ENCODE peak calls at places on chromosomes 13 and 19, in nine cellular contexts. One of them, this sample, is unnamed.

GRCh38 chr13:24161010-24161775 is 673 bp downstream of the SPATA13 start:
- DNase-seq in heart left ventricle: no peak
- DNase-seq in cardiac fibroblast: no peak
- DNase-seq in epithelial cell of esophagus: no peak
- DNase-seq in dorsolateral prefrontal cortex: no peak
- DNase-seq in astrocyte: no peak
- DNase-seq in CD8-positive, alpha-beta T cell: peak; percentile 40
- DNase-seq in brain microvascular endothelial cell: no peak
- DNase-seq in AG10803: no peak
- DNase-seq in this sample: peak; percentile 88

GRCh38 chr13:50589139-50589538 is 254.4 kb downstream of the DLEU7 start:
- DNase-seq in heart left ventricle: no peak
- DNase-seq in cardiac fibroblast: peak; percentile 69
- DNase-seq in epithelial cell of esophagus: peak; percentile 82
- DNase-seq in dorsolateral prefrontal cortex: no peak
- DNase-seq in astrocyte: peak; percentile 98
- DNase-seq in CD8-positive, alpha-beta T cell: no peak
- DNase-seq in brain microvascular endothelial cell: peak; percentile 94
- DNase-seq in AG10803: peak; percentile 93
- DNase-seq in this sample: no peak

GRCh38 chr13:40252241-40252640 is 414.2 kb downstream of the FOXO1 start:
- DNase-seq in heart left ventricle: no peak
- DNase-seq in cardiac fibroblast: no peak
- DNase-seq in epithelial cell of esophagus: peak; percentile 80
- DNase-seq in dorsolateral prefrontal cortex: no peak
- DNase-seq in astrocyte: no peak
- DNase-seq in CD8-positive, alpha-beta T cell: no peak
- DNase-seq in brain microvascular endothelial cell: no peak
- DNase-seq in AG10803: no peak
- DNase-seq in this sample: no peak

GRCh38 chr19:15869873-15870272 is 28.0 kb downstream of the CYP4F2 start:
- DNase-seq in heart left ventricle: no peak
- DNase-seq in cardiac fibroblast: no peak
- DNase-seq in epithelial cell of esophagus: no peak
- DNase-seq in dorsolateral prefrontal cortex: no peak
- DNase-seq in astrocyte: no peak
- DNase-seq in CD8-positive, alpha-beta T cell: no peak
- DNase-seq in brain microvascular endothelial cell: no peak
- DNase-seq in AG10803: no peak
- DNase-seq in this sample: no peak

GRCh38 chr13:95440441-95441088 is 112.0 kb upstream of the CLDN10 start:
- DNase-seq in heart left ventricle: no peak
- DNase-seq in cardiac fibroblast: peak; percentile 65
- DNase-seq in epithelial cell of esophagus: no peak
- DNase-seq in dorsolateral prefrontal cortex: no peak
- DNase-seq in astrocyte: no peak
- DNase-seq in CD8-positive, alpha-beta T cell: no peak
- DNase-seq in brain microvascular endothelial cell: no peak
- DNase-seq in AG10803: no peak
- DNase-seq in this sample: no peak

GRCh38 chr13:48818495-48818961 is 157.2 kb upstream of the FNDC3A start:
- DNase-seq in heart left ventricle: no peak
- DNase-seq in cardiac fibroblast: peak; percentile 85
- DNase-seq in epithelial cell of esophagus: peak; percentile 83
- DNase-seq in dorsolateral prefrontal cortex: no peak
- DNase-seq in astrocyte: peak; percentile 96
- DNase-seq in CD8-positive, alpha-beta T cell: no peak
- DNase-seq in brain microvascular endothelial cell: peak; percentile 72
- DNase-seq in AG10803: peak; percentile 95
- DNase-seq in this sample: no peak

GRCh38 chr13:75505966-75506365 is 24.0 kb upstream of the TBC1D4 start:
- DNase-seq in heart left ventricle: no peak
- DNase-seq in cardiac fibroblast: no peak
- DNase-seq in epithelial cell of esophagus: no peak
- DNase-seq in dorsolateral prefrontal cortex: no peak
- DNase-seq in astrocyte: no peak
- DNase-seq in CD8-positive, alpha-beta T cell: no peak
- DNase-seq in brain microvascular endothelial cell: no peak
- DNase-seq in AG10803: no peak
- DNase-seq in this sample: no peak

GRCh38 chr19:18856385-18857126 is 24.8 kb downstream of the UPF1 start:
- DNase-seq in heart left ventricle: no peak
- DNase-seq in cardiac fibroblast: peak; percentile 56
- DNase-seq in epithelial cell of esophagus: peak; percentile 44
- DNase-seq in dorsolateral prefrontal cortex: peak; percentile 85
- DNase-seq in astrocyte: no peak
- DNase-seq in CD8-positive, alpha-beta T cell: no peak
- DNase-seq in brain microvascular endothelial cell: peak; percentile 32
- DNase-seq in AG10803: peak; percentile 47
- DNase-seq in this sample: no peak

GRCh38 chr13:40172878-40173277 is 493.6 kb downstream of the FOXO1 start:
- DNase-seq in heart left ventricle: peak; percentile 40
- DNase-seq in cardiac fibroblast: no peak
- DNase-seq in epithelial cell of esophagus: no peak
- DNase-seq in dorsolateral prefrontal cortex: no peak
- DNase-seq in astrocyte: no peak
- DNase-seq in CD8-positive, alpha-beta T cell: no peak
- DNase-seq in brain microvascular endothelial cell: no peak
- DNase-seq in AG10803: no peak
- DNase-seq in this sample: no peak

GRCh38 chr13:62357887-62358645 is 942.4 kb upstream of the PCDH20 start:
- DNase-seq in heart left ventricle: no peak
- DNase-seq in cardiac fibroblast: peak; percentile 61
- DNase-seq in epithelial cell of esophagus: peak; percentile 67
- DNase-seq in dorsolateral prefrontal cortex: no peak
- DNase-seq in astrocyte: peak; percentile 17
- DNase-seq in CD8-positive, alpha-beta T cell: no peak
- DNase-seq in brain microvascular endothelial cell: peak; percentile 12
- DNase-seq in AG10803: peak; percentile 12
- DNase-seq in this sample: no peak

DNA sequence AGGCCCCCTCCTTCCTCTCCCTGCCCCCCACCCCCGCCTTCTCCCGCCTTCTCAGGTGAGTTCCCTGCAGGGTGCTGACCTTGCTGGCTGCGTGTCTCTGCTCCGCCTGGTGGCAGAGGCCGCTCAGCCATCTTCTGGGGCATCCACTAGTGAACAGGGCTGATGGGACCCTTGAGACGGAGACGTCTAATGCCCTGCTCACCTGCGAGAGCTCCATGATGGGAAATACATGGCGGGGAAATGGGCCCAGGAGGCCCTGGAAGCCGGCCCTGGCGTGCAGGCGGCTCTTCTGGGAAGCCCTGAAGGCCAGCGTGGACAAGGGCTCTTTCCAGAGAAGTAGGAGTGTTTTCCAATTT is 15.2 kb upstream of the F7 start:
- DNase-seq in heart left ventricle: no peak
- DNase-seq in cardiac fibroblast: no peak
- DNase-seq in epithelial cell of esophagus: no peak
- DNase-seq in dorsolateral prefrontal cortex: no peak
- DNase-seq in astrocyte: no peak
- DNase-seq in CD8-positive, alpha-beta T cell: no peak
- DNase-seq in brain microvascular endothelial cell: no peak
- DNase-seq in AG10803: no peak
- DNase-seq in this sample: peak; percentile 19
- TF ChIP-seq CTCF in heart left ventricle: no peak
- TF ChIP-seq CTCF in cardiac fibroblast: no peak
- TF ChIP-seq CTCF in epithelial cell of esophagus: no peak
- TF ChIP-seq CTCF in dorsolateral prefrontal cortex: no peak
- TF ChIP-seq CTCF in astrocyte: no peak
- TF ChIP-seq CTCF in CD8-positive, alpha-beta T cell: no peak
- TF ChIP-seq CTCF in brain microvascular endothelial cell: no peak
- TF ChIP-seq CTCF in AG10803: no peak
- TF ChIP-seq CTCF in this sample: no peak

DNA sequence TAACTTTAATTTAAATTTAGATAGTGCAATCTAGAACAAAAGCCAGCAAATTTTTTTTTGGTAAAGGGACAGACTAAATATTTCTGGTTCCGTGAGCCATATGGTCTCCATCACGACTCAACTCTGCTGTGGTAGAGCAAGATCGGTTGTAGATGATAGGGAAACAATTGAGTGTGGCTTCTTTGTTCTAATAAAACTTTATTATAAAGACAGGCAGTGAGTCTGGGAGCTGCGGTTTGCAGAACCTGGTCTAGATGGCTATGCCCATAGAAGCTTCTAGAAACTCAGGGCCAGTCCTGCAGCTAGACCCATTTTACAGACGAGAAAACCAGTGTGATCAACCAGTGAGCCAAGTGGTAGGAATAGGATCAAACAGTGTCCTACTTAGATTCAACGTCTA is 11.2 kb downstream of the CDC37 start:
- DNase-seq in heart left ventricle: no peak
- DNase-seq in cardiac fibroblast: no peak
- DNase-seq in epithelial cell of esophagus: no peak
- DNase-seq in dorsolateral prefrontal cortex: no peak
- DNase-seq in astrocyte: no peak
- DNase-seq in CD8-positive, alpha-beta T cell: no peak
- DNase-seq in brain microvascular endothelial cell: no peak
- DNase-seq in AG10803: no peak
- DNase-seq in this sample: no peak
- TF ChIP-seq CTCF in heart left ventricle: no peak
- TF ChIP-seq CTCF in cardiac fibroblast: no peak
- TF ChIP-seq CTCF in epithelial cell of esophagus: no peak
- TF ChIP-seq CTCF in dorsolateral prefrontal cortex: no peak
- TF ChIP-seq CTCF in astrocyte: no peak
- TF ChIP-seq CTCF in CD8-positive, alpha-beta T cell: no peak
- TF ChIP-seq CTCF in brain microvascular endothelial cell: no peak
- TF ChIP-seq CTCF in AG10803: no peak
- TF ChIP-seq CTCF in this sample: no peak

GRCh38 chr19:42292963-42293362 is 9.0 kb upstream of the PRR19 start:
- DNase-seq in heart left ventricle: no peak
- DNase-seq in cardiac fibroblast: no peak
- DNase-seq in epithelial cell of esophagus: no peak
- DNase-seq in dorsolateral prefrontal cortex: no peak
- DNase-seq in astrocyte: no peak
- DNase-seq in CD8-positive, alpha-beta T cell: no peak
- DNase-seq in brain microvascular endothelial cell: no peak
- DNase-seq in AG10803: no peak
- DNase-seq in this sample: no peak

GRCh38 chr19:42294471-42295137 is 7.3 kb upstream of the PRR19 start:
- DNase-seq in heart left ventricle: no peak
- DNase-seq in cardiac fibroblast: no peak
- DNase-seq in epithelial cell of esophagus: no peak
- DNase-seq in dorsolateral prefrontal cortex: no peak
- DNase-seq in astrocyte: no peak
- DNase-seq in CD8-positive, alpha-beta T cell: no peak
- DNase-seq in brain microvascular endothelial cell: no peak
- DNase-seq in AG10803: no peak
- DNase-seq in this sample: no peak

GRCh38 chr19:42292042-42292960 is 9.6 kb upstream of the PRR19 start:
- DNase-seq in heart left ventricle: no peak
- DNase-seq in cardiac fibroblast: no peak
- DNase-seq in epithelial cell of esophagus: peak; percentile 42
- DNase-seq in dorsolateral prefrontal cortex: no peak
- DNase-seq in astrocyte: no peak
- DNase-seq in CD8-positive, alpha-beta T cell: no peak
- DNase-seq in brain microvascular endothelial cell: no peak
- DNase-seq in AG10803: no peak
- DNase-seq in this sample: no peak

GRCh38 chr19:42293966-42294365 is 8.0 kb upstream of the PRR19 start:
- DNase-seq in heart left ventricle: no peak
- DNase-seq in cardiac fibroblast: no peak
- DNase-seq in epithelial cell of esophagus: no peak
- DNase-seq in dorsolateral prefrontal cortex: no peak
- DNase-seq in astrocyte: no peak
- DNase-seq in CD8-positive, alpha-beta T cell: no peak
- DNase-seq in brain microvascular endothelial cell: no peak
- DNase-seq in AG10803: no peak
- DNase-seq in this sample: no peak

GRCh38 chr19:42293539-42293938 is 8.4 kb upstream of the PRR19 start:
- DNase-seq in heart left ventricle: no peak
- DNase-seq in cardiac fibroblast: no peak
- DNase-seq in epithelial cell of esophagus: no peak
- DNase-seq in dorsolateral prefrontal cortex: no peak
- DNase-seq in astrocyte: no peak
- DNase-seq in CD8-positive, alpha-beta T cell: no peak
- DNase-seq in brain microvascular endothelial cell: no peak
- DNase-seq in AG10803: no peak
- DNase-seq in this sample: no peak
- TF ChIP-seq CTCF in heart left ventricle: no peak
- TF ChIP-seq CTCF in cardiac fibroblast: peak; percentile 6
- TF ChIP-seq CTCF in epithelial cell of esophagus: peak; percentile 4
- TF ChIP-seq CTCF in dorsolateral prefrontal cortex: no peak
- TF ChIP-seq CTCF in astrocyte: no peak
- TF ChIP-seq CTCF in CD8-positive, alpha-beta T cell: no peak
- TF ChIP-seq CTCF in brain microvascular endothelial cell: peak; percentile 45
- TF ChIP-seq CTCF in AG10803: no peak
- TF ChIP-seq CTCF in this sample: no peak

GRCh38 chr19:35792888-35793287 is 17.5 kb downstream of the ARHGAP33 start:
- DNase-seq in heart left ventricle: no peak
- DNase-seq in cardiac fibroblast: no peak
- DNase-seq in epithelial cell of esophagus: no peak
- DNase-seq in dorsolateral prefrontal cortex: no peak
- DNase-seq in astrocyte: no peak
- DNase-seq in CD8-positive, alpha-beta T cell: no peak
- DNase-seq in brain microvascular endothelial cell: no peak
- DNase-seq in AG10803: no peak
- DNase-seq in this sample: no peak

GRCh38 chr19:35791814-35792279 is 16.5 kb downstream of the ARHGAP33 start:
- DNase-seq in heart left ventricle: no peak
- DNase-seq in cardiac fibroblast: no peak
- DNase-seq in epithelial cell of esophagus: no peak
- DNase-seq in dorsolateral prefrontal cortex: no peak
- DNase-seq in astrocyte: no peak
- DNase-seq in CD8-positive, alpha-beta T cell: no peak
- DNase-seq in brain microvascular endothelial cell: no peak
- DNase-seq in AG10803: no peak
- DNase-seq in this sample: no peak

GRCh38 chr19:35789978-35790944 is 14.9 kb downstream of the ARHGAP33 start:
- DNase-seq in heart left ventricle: no peak
- DNase-seq in cardiac fibroblast: no peak
- DNase-seq in epithelial cell of esophagus: no peak
- DNase-seq in dorsolateral prefrontal cortex: no peak
- DNase-seq in astrocyte: no peak
- DNase-seq in CD8-positive, alpha-beta T cell: no peak
- DNase-seq in brain microvascular endothelial cell: no peak
- DNase-seq in AG10803: no peak
- DNase-seq in this sample: no peak

GRCh38 chr19:35792312-35792711 is 16.9 kb downstream of the ARHGAP33 start:
- DNase-seq in heart left ventricle: no peak
- DNase-seq in cardiac fibroblast: no peak
- DNase-seq in epithelial cell of esophagus: no peak
- DNase-seq in dorsolateral prefrontal cortex: no peak
- DNase-seq in astrocyte: no peak
- DNase-seq in CD8-positive, alpha-beta T cell: no peak
- DNase-seq in brain microvascular endothelial cell: no peak
- DNase-seq in AG10803: no peak
- DNase-seq in this sample: no peak

GRCh38 chr19:35790981-35791813 is 15.8 kb downstream of the ARHGAP33 start:
- DNase-seq in heart left ventricle: no peak
- DNase-seq in cardiac fibroblast: no peak
- DNase-seq in epithelial cell of esophagus: no peak
- DNase-seq in dorsolateral prefrontal cortex: no peak
- DNase-seq in astrocyte: no peak
- DNase-seq in CD8-positive, alpha-beta T cell: no peak
- DNase-seq in brain microvascular endothelial cell: no peak
- DNase-seq in AG10803: no peak
- DNase-seq in this sample: no peak
- TF ChIP-seq CTCF in heart left ventricle: no peak
- TF ChIP-seq CTCF in cardiac fibroblast: no peak
- TF ChIP-seq CTCF in epithelial cell of esophagus: no peak
- TF ChIP-seq CTCF in dorsolateral prefrontal cortex: no peak
- TF ChIP-seq CTCF in astrocyte: no peak
- TF ChIP-seq CTCF in CD8-positive, alpha-beta T cell: no peak
- TF ChIP-seq CTCF in brain microvascular endothelial cell: peak; percentile 43
- TF ChIP-seq CTCF in AG10803: no peak
- TF ChIP-seq CTCF in this sample: no peak

GRCh38 chr13:71801781-71802180 is 65.2 kb downstream of the DACH1 start:
- DNase-seq in heart left ventricle: no peak
- DNase-seq in cardiac fibroblast: no peak
- DNase-seq in epithelial cell of esophagus: no peak
- DNase-seq in dorsolateral prefrontal cortex: no peak
- DNase-seq in astrocyte: no peak
- DNase-seq in CD8-positive, alpha-beta T cell: no peak
- DNase-seq in brain microvascular endothelial cell: no peak
- DNase-seq in AG10803: no peak
- DNase-seq in this sample: no peak
- TF ChIP-seq CTCF in heart left ventricle: no peak
- TF ChIP-seq CTCF in cardiac fibroblast: no peak
- TF ChIP-seq CTCF in epithelial cell of esophagus: no peak
- TF ChIP-seq CTCF in dorsolateral prefrontal cortex: no peak
- TF ChIP-seq CTCF in astrocyte: no peak
- TF ChIP-seq CTCF in CD8-positive, alpha-beta T cell: no peak
- TF ChIP-seq CTCF in brain microvascular endothelial cell: no peak
- TF ChIP-seq CTCF in AG10803: no peak
- TF ChIP-seq CTCF in this sample: no peak

This sample was measured in spleen.